ENCODE peak calls at places on chromosomes 2 and 18, in five cellular contexts. One of them, this sample, is unnamed.

GRCh38 chr18:63819780-63820179 is 44.6 kb downstream of the SERPINB7 start:
- DNase-seq in fibroblast of lung: no peak
- DNase-seq in GM23338: no peak
- DNase-seq in HCT116: no peak
- DNase-seq in OCI-LY7: no peak
- DNase-seq in this sample: no peak

GRCh38 chr2:21501344-21502027 is 377.7 kb downstream of the TDRD15 start:
- DNase-seq in OCI-LY7: no peak
- DNase-seq in GM23338: no peak
- DNase-seq in fibroblast of lung: no peak
- DNase-seq in HCT116: no peak
- DNase-seq in this sample: no peak

GRCh38 chr2:102082591-102083586 is 59.7 kb upstream of the IL1R1 start:
- DNase-seq in OCI-LY7: no peak
- DNase-seq in HCT116: peak
- DNase-seq in fibroblast of lung: peak
- DNase-seq in GM23338: no peak
- DNase-seq in this sample: no peak

GRCh38 chr18:25233582-25234362 is 118.2 kb downstream of the ZNF521 start:
- DNase-seq in fibroblast of lung: peak
- DNase-seq in HCT116: no peak
- DNase-seq in OCI-LY7: no peak
- DNase-seq in GM23338: no peak
- DNase-seq in this sample: no peak

GRCh38 chr2:24365051-24365450 is 4.7 kb upstream of the ITSN2 start:
- DNase-seq in HCT116: no peak
- DNase-seq in OCI-LY7: no peak
- DNase-seq in GM23338: no peak
- DNase-seq in fibroblast of lung: no peak
- DNase-seq in this sample: no peak

GRCh38 chr2:179031731-179032408 is 18.1 kb downstream of the CCDC141 start:
- DNase-seq in fibroblast of lung: no peak
- DNase-seq in GM23338: peak
- DNase-seq in OCI-LY7: peak
- DNase-seq in HCT116: no peak
- DNase-seq in this sample: no peak

GRCh38 chr2:238859636-238860347 is 11.9 kb downstream of the TWIST2 start:
- DNase-seq in GM23338: no peak
- DNase-seq in OCI-LY7: no peak
- DNase-seq in fibroblast of lung: no peak
- DNase-seq in HCT116: no peak
- DNase-seq in this sample: no peak

GRCh38 chr18:48940854-48941531 is 9.8 kb downstream of the SMAD7 start:
- DNase-seq in HCT116: no peak
- DNase-seq in GM23338: no peak
- DNase-seq in OCI-LY7: no peak
- DNase-seq in fibroblast of lung: no peak
- DNase-seq in this sample: no peak

GRCh38 chr2:109105113-109105512 is 23.9 kb upstream of the SH3RF3 start:
- DNase-seq in OCI-LY7: no peak
- DNase-seq in HCT116: no peak
- DNase-seq in GM23338: no peak
- DNase-seq in fibroblast of lung: no peak
- DNase-seq in this sample: no peak

GRCh38 chr18:25737710-25738251 is 352.6 kb downstream of the SS18 start:
- DNase-seq in fibroblast of lung: peak
- DNase-seq in OCI-LY7: no peak
- DNase-seq in HCT116: peak
- DNase-seq in GM23338: no peak
- DNase-seq in this sample: no peak

GRCh38 chr2:163341426-163341825 is 394.4 kb downstream of the FIGN start:
- DNase-seq in GM23338: no peak
- DNase-seq in fibroblast of lung: peak
- DNase-seq in OCI-LY7: peak
- DNase-seq in HCT116: no peak
- DNase-seq in this sample: no peak

GRCh38 chr18:63025251-63025710 is 294.3 kb downstream of the BCL2 start:
- DNase-seq in GM23338: peak
- DNase-seq in fibroblast of lung: no peak
- DNase-seq in OCI-LY7: no peak
- DNase-seq in HCT116: no peak
- DNase-seq in this sample: no peak

GRCh38 chr2:118791511-118791910 is 55.9 kb downstream of the EN1 start:
- DNase-seq in HCT116: no peak
- DNase-seq in fibroblast of lung: peak
- DNase-seq in GM23338: no peak
- DNase-seq in OCI-LY7: no peak
- DNase-seq in this sample: no peak

GRCh38 chr2:56806924-56807323 is 623.1 kb downstream of the CCDC85A start:
- DNase-seq in GM23338: no peak
- DNase-seq in OCI-LY7: no peak
- DNase-seq in fibroblast of lung: no peak
- DNase-seq in HCT116: no peak
- DNase-seq in this sample: no peak
- H3K4me2 ChIP-seq in GM23338: no peak
- H3K4me2 ChIP-seq in OCI-LY7: no peak
- H3K4me2 ChIP-seq in fibroblast of lung: no peak
- H3K4me2 ChIP-seq in HCT116: no peak
- H3K4me2 ChIP-seq in this sample: no peak

DNA sequence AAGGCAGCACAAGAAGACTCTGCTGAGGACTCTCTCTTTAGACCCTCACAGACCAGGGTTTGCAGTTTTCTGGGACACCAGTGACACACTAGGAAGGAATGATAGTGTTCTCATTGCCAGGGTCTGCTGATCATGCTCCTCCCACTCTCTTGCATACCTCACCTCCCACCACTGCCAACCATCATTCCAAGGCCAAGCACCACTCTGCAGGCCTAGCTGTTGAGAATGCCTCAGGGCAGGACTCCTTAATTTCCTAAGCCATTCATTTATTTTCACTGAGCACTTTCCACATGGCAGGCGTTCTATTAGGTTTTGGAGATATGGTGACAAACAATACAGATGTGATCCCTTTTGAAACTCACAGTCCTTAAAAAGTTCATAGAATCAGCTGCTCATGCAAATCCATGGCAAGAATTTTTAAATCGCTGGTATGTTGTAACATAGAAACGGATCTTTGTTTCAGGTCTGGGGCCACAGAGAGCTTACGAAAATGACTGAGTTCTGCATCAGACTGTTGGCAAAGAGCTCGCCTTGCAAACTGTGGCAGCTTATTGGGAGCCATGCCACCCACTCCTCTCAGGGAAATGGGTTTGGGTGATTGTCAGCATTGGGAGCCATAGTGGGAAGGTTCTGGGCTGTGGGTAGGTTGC is 78.5 kb downstream of the XDH start:
- DNase-seq in GM23338: no peak
- DNase-seq in OCI-LY7: no peak
- DNase-seq in HCT116: no peak
- DNase-seq in fibroblast of lung: peak
- DNase-seq in this sample: no peak
- H3K4me2 ChIP-seq in GM23338: no peak
- H3K4me2 ChIP-seq in OCI-LY7: no peak
- H3K4me2 ChIP-seq in HCT116: no peak
- H3K4me2 ChIP-seq in fibroblast of lung: no peak
- H3K4me2 ChIP-seq in this sample: no peak

GRCh38 chr2:74554821-74555531 is 456 bp downstream of the DOK1 start:
- DNase-seq in fibroblast of lung: peak
- DNase-seq in GM23338: peak
- DNase-seq in HCT116: no peak
- DNase-seq in OCI-LY7: peak
- DNase-seq in this sample: peak
- H3K4me2 ChIP-seq in fibroblast of lung: peak
- H3K4me2 ChIP-seq in GM23338: peak
- H3K4me2 ChIP-seq in HCT116: peak
- H3K4me2 ChIP-seq in OCI-LY7: peak
- H3K4me2 ChIP-seq in this sample: peak

GRCh38 chr2:65388626-65389390 is 43.6 kb downstream of the SPRED2 start:
- DNase-seq in HCT116: no peak
- DNase-seq in fibroblast of lung: no peak
- DNase-seq in OCI-LY7: no peak
- DNase-seq in GM23338: no peak
- DNase-seq in this sample: no peak

GRCh38 chr2:65388051-65388531 is 44.3 kb downstream of the SPRED2 start:
- DNase-seq in fibroblast of lung: no peak
- DNase-seq in OCI-LY7: no peak
- DNase-seq in HCT116: no peak
- DNase-seq in GM23338: no peak
- DNase-seq in this sample: no peak

GRCh38 chr2:65389476-65389875 is 42.9 kb downstream of the SPRED2 start:
- DNase-seq in OCI-LY7: no peak
- DNase-seq in HCT116: no peak
- DNase-seq in fibroblast of lung: no peak
- DNase-seq in GM23338: no peak
- DNase-seq in this sample: no peak

GRCh38 chr2:65392609-65393008 is 39.8 kb downstream of the SPRED2 start:
- DNase-seq in fibroblast of lung: no peak
- DNase-seq in OCI-LY7: no peak
- DNase-seq in GM23338: no peak
- DNase-seq in HCT116: no peak
- DNase-seq in this sample: no peak

DNA sequence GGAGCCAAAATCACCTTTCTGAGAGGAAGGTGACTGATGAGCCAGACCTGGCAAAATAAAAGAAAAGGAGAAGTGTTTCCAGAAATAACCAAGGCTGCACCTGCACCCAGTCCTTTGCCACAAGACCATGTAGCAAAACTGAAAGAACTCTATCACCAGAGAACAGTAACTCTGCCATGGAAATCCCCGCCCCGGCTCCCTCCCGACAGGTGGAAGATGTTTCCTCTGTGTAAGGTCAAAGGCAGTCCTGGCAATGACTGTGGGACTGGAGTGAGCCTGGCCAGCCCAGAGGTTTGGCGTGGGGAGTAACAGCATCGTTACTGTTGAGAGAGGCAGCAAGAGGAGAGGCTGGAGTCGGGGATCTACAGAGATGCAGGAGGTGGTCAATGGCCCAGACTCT is 42.3 kb downstream of the SPRED2 start:
- DNase-seq in OCI-LY7: peak
- DNase-seq in HCT116: no peak
- DNase-seq in GM23338: no peak
- DNase-seq in fibroblast of lung: no peak
- DNase-seq in this sample: no peak
- H3K4me2 ChIP-seq in OCI-LY7: peak
- H3K4me2 ChIP-seq in HCT116: no peak
- H3K4me2 ChIP-seq in GM23338: no peak
- H3K4me2 ChIP-seq in fibroblast of lung: no peak
- H3K4me2 ChIP-seq in this sample: no peak

DNA sequence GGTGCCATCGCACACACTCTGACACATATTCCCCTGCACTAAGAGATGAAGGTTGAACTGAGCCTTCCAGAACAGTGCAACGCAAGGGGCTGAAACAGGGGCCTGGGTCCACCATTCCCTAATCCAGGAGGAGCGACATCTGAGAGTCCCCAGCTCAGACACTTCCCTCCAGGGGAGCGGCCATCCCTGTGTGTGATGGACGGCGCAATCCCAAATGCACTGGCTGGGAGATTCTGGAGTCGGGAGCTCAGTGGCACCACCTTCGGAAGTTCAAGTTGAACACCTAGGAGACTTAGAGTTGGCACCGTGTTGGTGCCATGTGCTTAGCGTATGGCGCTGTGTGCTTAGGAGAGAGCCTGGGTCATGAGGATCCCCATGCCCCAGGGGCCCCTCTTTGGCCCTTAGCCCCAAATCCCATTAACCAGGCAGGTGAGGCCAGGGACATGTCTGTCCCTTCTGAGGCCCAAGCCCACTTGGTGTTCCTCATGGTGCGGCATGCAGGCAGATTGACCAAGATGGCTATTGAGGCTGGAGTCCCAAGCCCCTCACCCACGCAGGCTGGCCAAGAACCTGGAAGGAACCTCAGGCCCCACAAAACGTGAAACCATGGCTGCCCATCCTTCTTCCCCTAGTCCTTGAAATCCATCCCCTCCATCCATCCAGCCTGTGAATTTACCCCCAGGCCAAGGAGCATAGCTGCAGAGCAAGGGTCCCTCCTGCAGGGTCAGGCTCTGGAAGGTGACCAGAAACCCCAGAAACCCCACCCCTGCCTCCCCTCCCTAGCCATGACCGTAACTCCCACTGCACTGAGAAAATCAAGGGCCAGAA is 114.1 kb upstream of the OTOS start:
- DNase-seq in GM23338: no peak
- DNase-seq in HCT116: no peak
- DNase-seq in fibroblast of lung: no peak
- DNase-seq in OCI-LY7: no peak
- DNase-seq in this sample: no peak
- H3K4me2 ChIP-seq in GM23338: no peak
- H3K4me2 ChIP-seq in HCT116: peak
- H3K4me2 ChIP-seq in fibroblast of lung: no peak
- H3K4me2 ChIP-seq in OCI-LY7: no peak
- H3K4me2 ChIP-seq in this sample: no peak

DNA sequence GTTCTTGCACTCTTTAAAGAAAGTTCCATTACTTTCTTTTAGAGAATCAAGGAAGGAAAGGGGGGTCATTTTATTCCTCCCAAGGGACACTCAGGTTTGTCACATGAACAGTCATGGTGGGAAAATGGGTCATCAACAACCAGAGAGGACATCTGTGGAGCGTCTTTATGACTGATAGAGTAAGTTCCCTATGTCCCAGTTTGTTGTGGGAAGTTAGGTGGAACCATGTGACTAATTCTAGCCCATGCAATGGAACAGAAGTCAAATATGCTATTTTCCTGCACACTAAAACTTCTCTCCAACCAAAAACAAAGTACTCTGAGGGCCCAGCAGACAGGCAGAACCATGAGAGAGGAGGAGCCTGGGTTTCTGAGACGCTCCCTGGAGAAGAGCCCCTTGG is 165.7 kb upstream of the SERTAD2 start:
- DNase-seq in HCT116: no peak
- DNase-seq in fibroblast of lung: no peak
- DNase-seq in GM23338: no peak
- DNase-seq in OCI-LY7: no peak
- DNase-seq in this sample: no peak
- H3K4me2 ChIP-seq in HCT116: no peak
- H3K4me2 ChIP-seq in fibroblast of lung: no peak
- H3K4me2 ChIP-seq in GM23338: no peak
- H3K4me2 ChIP-seq in OCI-LY7: peak
- H3K4me2 ChIP-seq in this sample: no peak